ENCODE peak calls at places on chromosomes 16 and 17, in four cellular contexts. One of them, this sample, is unnamed. For H3K4me1, the result is how much of the 10 kb centered on the place peaks cover.

GRCh38 chr16:85556456-85557082 is 56.6 kb upstream of the GSE1 start:
- DNase-seq in IMR-90: no peak
- DNase-seq in keratinocyte: no peak
- DNase-seq in lower lobe of right lung: peak
- DNase-seq in this sample: no peak

GRCh38 chr17:45715787-45716186 is 68.3 kb upstream of the CRHR1 start:
- DNase-seq in IMR-90: no peak
- DNase-seq in keratinocyte: no peak
- DNase-seq in lower lobe of right lung: no peak
- DNase-seq in this sample: no peak

GRCh38 chr16:67662653-67663010 is 1.9 kb downstream of the PARD6A start:
- DNase-seq in IMR-90: no peak
- DNase-seq in keratinocyte: no peak
- DNase-seq in lower lobe of right lung: no peak
- DNase-seq in this sample: no peak

GRCh38 chr16:1537763-1538289 is 4.4 kb downstream of the TMEM204 start:
- DNase-seq in IMR-90: no peak
- DNase-seq in keratinocyte: no peak
- DNase-seq in lower lobe of right lung: no peak
- DNase-seq in this sample: no peak

GRCh38 chr16:71524566-71525553 is 1.4 kb upstream of the CHST4 start:
- DNase-seq in IMR-90: no peak
- DNase-seq in keratinocyte: no peak
- DNase-seq in lower lobe of right lung: no peak
- DNase-seq in this sample: no peak

GRCh38 chr16:2235695-2236361 is 416 bp upstream of the DNASE1L2 start:
- DNase-seq in IMR-90: no peak
- DNase-seq in keratinocyte: no peak
- DNase-seq in lower lobe of right lung: no peak
- DNase-seq in this sample: no peak

GRCh38 chr16:75111514-75112280 is 4.9 kb downstream of the LDHD start:
- DNase-seq in IMR-90: no peak
- DNase-seq in keratinocyte: no peak
- DNase-seq in lower lobe of right lung: peak
- DNase-seq in this sample: no peak

GRCh38 chr17:1045456-1045855 is 48.5 kb downstream of the TIMM22 start:
- DNase-seq in IMR-90: no peak
- DNase-seq in keratinocyte: no peak
- DNase-seq in lower lobe of right lung: peak
- DNase-seq in this sample: no peak

GRCh38 chr16:57134982-57135381 is 42.6 kb downstream of the CPNE2 start:
- DNase-seq in IMR-90: no peak
- DNase-seq in keratinocyte: no peak
- DNase-seq in lower lobe of right lung: no peak
- DNase-seq in this sample: no peak

GRCh38 chr17:9904277-9905077 is 594 bp downstream of the RCVRN start:
- DNase-seq in IMR-90: no peak
- DNase-seq in keratinocyte: no peak
- DNase-seq in lower lobe of right lung: no peak
- DNase-seq in this sample: no peak

GRCh38 chr17:50469671-50470305 is 1.1 kb upstream of the CHAD start:
- DNase-seq in IMR-90: no peak
- DNase-seq in keratinocyte: no peak
- DNase-seq in lower lobe of right lung: peak
- DNase-seq in this sample: no peak

GRCh38 chr17:64128787-64129514 is 993 bp downstream of the ERN1 start:
- DNase-seq in IMR-90: no peak
- DNase-seq in keratinocyte: no peak
- DNase-seq in lower lobe of right lung: peak
- DNase-seq in this sample: no peak

GRCh38 chr17:72618018-72618509 is 474.4 kb downstream of the SLC39A11 start:
- DNase-seq in IMR-90: no peak
- DNase-seq in keratinocyte: no peak
- DNase-seq in lower lobe of right lung: peak
- DNase-seq in this sample: no peak

GRCh38 chr17:72617557-72617956 is 474.9 kb downstream of the SLC39A11 start:
- DNase-seq in IMR-90: no peak
- DNase-seq in keratinocyte: no peak
- DNase-seq in lower lobe of right lung: no peak
- DNase-seq in this sample: no peak

GRCh38 chr17:72622661-72623433 is 469.6 kb downstream of the SLC39A11 start:
- DNase-seq in IMR-90: no peak
- DNase-seq in keratinocyte: no peak
- DNase-seq in lower lobe of right lung: no peak
- DNase-seq in this sample: no peak

GRCh38 chr17:72616457-72616856 is 476.0 kb downstream of the SLC39A11 start:
- DNase-seq in IMR-90: no peak
- DNase-seq in keratinocyte: no peak
- DNase-seq in lower lobe of right lung: no peak
- DNase-seq in this sample: no peak

DNA sequence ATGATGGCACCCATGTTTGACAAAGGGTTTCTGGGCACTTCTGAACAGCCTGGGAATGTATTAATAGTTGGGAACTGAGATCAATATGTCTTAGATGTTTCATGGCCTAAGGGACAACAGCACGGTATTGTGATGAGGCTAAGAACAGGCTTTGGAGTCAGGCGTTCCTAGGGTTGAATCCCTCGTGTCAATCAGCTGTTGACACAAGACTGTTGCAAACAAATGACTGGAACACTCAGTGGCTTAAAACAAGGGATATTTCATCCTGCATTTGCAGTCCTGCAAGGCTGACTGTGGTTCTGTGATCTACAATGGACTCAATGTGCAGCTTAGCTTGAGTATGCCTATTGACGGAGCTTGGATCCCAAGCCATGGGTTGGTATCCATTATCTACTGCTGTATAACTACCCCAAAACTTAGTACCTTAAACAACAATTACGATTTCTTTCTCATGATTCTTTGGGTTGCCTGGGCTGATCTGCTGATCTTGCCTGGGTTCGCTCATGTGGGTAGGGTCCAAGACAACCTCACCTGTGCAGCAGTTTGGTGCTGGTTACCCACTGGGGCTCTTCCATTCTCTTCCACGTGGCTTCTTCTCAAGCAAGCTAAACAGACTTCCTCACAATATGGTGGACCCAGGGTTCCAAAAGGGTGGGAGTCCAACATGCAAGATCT is 472.4 kb downstream of the SLC39A11 start:
- DNase-seq in IMR-90: no peak
- DNase-seq in keratinocyte: no peak
- DNase-seq in lower lobe of right lung: no peak
- DNase-seq in this sample: no peak
- H3K4me1 ChIP-seq in IMR-90: under half
- H3K4me1 ChIP-seq in keratinocyte: under half
- H3K4me1 ChIP-seq in lower lobe of right lung: under half
- H3K4me1 ChIP-seq in this sample: under half

GRCh38 chr17:82698974-82699442 is 510 bp upstream of the RAB40B start:
- DNase-seq in IMR-90: no peak
- DNase-seq in keratinocyte: no peak
- DNase-seq in lower lobe of right lung: peak
- DNase-seq in this sample: no peak

GRCh38 chr17:82696259-82696658 is 2.2 kb downstream of the RAB40B start:
- DNase-seq in IMR-90: no peak
- DNase-seq in keratinocyte: no peak
- DNase-seq in lower lobe of right lung: no peak
- DNase-seq in this sample: no peak

GRCh38 chr17:82698065-82698973 is at the start of gene RAB40B:
- DNase-seq in IMR-90: peak
- DNase-seq in keratinocyte: peak
- DNase-seq in lower lobe of right lung: peak
- DNase-seq in this sample: peak

GRCh38 chr17:82696916-82697807 is 1.3 kb downstream of the RAB40B start:
- DNase-seq in IMR-90: no peak
- DNase-seq in keratinocyte: no peak
- DNase-seq in lower lobe of right lung: no peak
- DNase-seq in this sample: no peak

DNA sequence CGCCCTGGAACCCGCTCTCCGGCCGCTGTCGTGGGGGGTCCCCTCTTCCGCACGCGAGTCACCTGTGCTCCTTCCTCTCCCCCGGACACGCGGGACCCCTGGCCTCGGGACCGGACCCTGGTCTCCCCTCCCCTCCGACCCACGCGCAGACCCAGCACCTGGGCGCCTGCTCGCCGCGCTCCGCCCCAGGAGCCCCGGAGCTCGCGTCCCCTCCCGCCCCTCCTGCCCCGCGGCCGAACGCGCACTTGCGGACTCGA is 762 bp downstream of the RAB40B start:
- DNase-seq in IMR-90: no peak
- DNase-seq in keratinocyte: no peak
- DNase-seq in lower lobe of right lung: no peak
- DNase-seq in this sample: no peak
- H3K27ac ChIP-seq in IMR-90: no peak
- H3K27ac ChIP-seq in keratinocyte: no peak
- H3K27ac ChIP-seq in lower lobe of right lung: peak
- H3K27ac ChIP-seq in this sample: peak

GRCh38 chr17:43369986-43370385 is 28.8 kb upstream of the ARL4D start:
- DNase-seq in IMR-90: no peak
- DNase-seq in keratinocyte: no peak
- DNase-seq in lower lobe of right lung: no peak
- DNase-seq in this sample: no peak

GRCh38 chr17:43368740-43369506 is 29.9 kb upstream of the ARL4D start:
- DNase-seq in IMR-90: peak
- DNase-seq in keratinocyte: no peak
- DNase-seq in lower lobe of right lung: peak
- DNase-seq in this sample: peak

GRCh38 chr17:43366809-43367587 is 31.8 kb upstream of the ARL4D start:
- DNase-seq in IMR-90: no peak
- DNase-seq in keratinocyte: no peak
- DNase-seq in lower lobe of right lung: no peak
- DNase-seq in this sample: no peak

GRCh38 chr17:43365356-43365755 is 33.4 kb upstream of the ARL4D start:
- DNase-seq in IMR-90: no peak
- DNase-seq in keratinocyte: no peak
- DNase-seq in lower lobe of right lung: no peak
- DNase-seq in this sample: no peak

GRCh38 chr17:43367588-43368242 is 31.1 kb upstream of the ARL4D start:
- DNase-seq in IMR-90: peak
- DNase-seq in keratinocyte: no peak
- DNase-seq in lower lobe of right lung: no peak
- DNase-seq in this sample: no peak
- H3K4me3 ChIP-seq in IMR-90: peak
- H3K4me3 ChIP-seq in keratinocyte: peak
- H3K4me3 ChIP-seq in lower lobe of right lung: peak
- H3K4me3 ChIP-seq in this sample: peak

DNA sequence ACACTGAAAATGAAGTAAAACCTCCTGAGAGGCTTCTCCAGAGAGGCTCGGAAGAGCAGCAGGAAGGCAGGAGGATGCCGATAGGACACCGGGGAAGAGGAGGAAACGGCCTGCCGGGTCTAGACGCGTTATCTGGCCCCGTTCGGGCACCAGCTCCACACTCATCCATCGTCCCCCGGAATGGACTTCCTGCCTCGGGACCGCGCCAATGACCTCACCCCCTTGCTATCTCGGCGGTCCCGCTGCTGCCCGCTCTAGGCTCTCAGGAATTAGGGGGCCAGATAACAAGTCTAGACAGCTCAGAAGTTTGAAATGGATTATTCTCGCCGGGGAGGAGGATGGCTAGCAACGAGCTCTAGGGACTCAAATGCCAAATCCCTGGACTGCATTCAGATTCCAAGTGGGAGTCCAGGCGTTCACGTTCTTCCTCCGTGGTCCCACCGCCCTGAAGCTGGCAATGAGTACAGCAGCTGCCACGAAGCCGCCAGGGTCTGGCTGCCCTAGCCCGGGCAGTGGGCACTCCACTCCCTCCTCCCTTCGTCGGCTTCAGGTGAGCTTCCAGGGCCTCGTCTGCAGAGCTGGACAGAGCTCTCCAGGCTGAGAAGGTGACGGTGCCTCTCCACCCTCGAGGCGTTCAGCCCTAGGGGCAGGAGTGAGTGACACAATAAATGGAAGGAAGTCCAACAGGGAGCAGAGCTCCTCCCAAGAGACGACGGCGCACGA is 351.0 kb downstream of the FOXL1 start:
- DNase-seq in IMR-90: peak
- DNase-seq in keratinocyte: no peak
- DNase-seq in lower lobe of right lung: no peak
- DNase-seq in this sample: peak
- H3K4me1 ChIP-seq in IMR-90: under half
- H3K4me1 ChIP-seq in keratinocyte: under half
- H3K4me1 ChIP-seq in lower lobe of right lung: under half
- H3K4me1 ChIP-seq in this sample: under half

GRCh38 chr17:44005865-44006580 is 1.6 kb downstream of the NAGS start:
- DNase-seq in IMR-90: no peak
- DNase-seq in keratinocyte: no peak
- DNase-seq in lower lobe of right lung: peak
- DNase-seq in this sample: no peak
- H3K27ac ChIP-seq in IMR-90: peak
- H3K27ac ChIP-seq in keratinocyte: peak
- H3K27ac ChIP-seq in lower lobe of right lung: peak
- H3K27ac ChIP-seq in this sample: peak